ENCODE peak calls at places on chromosomes 7 and 10, in six cellular contexts. D, L, B, A, G and F are unnamed samples.
A peak's percentile ranks its signal among the peaks of the same experiment; 100 is the strongest.

GRCh38 chr10:110600487-110601101 is 33.1 kb downstream of the SMC3 start:
- DNase-seq in A (no peak), D (peak; percentile 65), B (peak; percentile 23), G (peak; percentile 70), L (no peak), F (no peak)

GRCh38 chr10:6988654-6989053 is 408.6 kb upstream of the PRKCQ start:
- DNase-seq in L (no peak), A (no peak), B (no peak), G (no peak), D (no peak), F (no peak)

GRCh38 chr7:141184532-141185190 is 110.8 kb downstream of the TMEM178B start:
- DNase-seq in A (no peak), D (no peak), L (no peak), G (no peak), B (no peak), F (no peak)

GRCh38 chr7:157799076-157799685 is 462.4 kb downstream of the DNAJB6 start:
- DNase-seq in L (peak; percentile 42), B (no peak), D (no peak), G (no peak), A (no peak), F (no peak)

GRCh38 chr10:129689681-129690080 is 222.6 kb downstream of the MGMT start:
- DNase-seq in A (no peak), B (no peak), L (no peak), G (no peak), D (no peak), F (no peak)

GRCh38 chr7:71227126-71227525 is 95.2 kb downstream of the GALNT17 start:
- DNase-seq in G (no peak), D (no peak), L (no peak), B (no peak), A (no peak), F (no peak)

GRCh38 chr7:159205833-159206232 is 61.2 kb upstream of the VIPR2 start:
- DNase-seq in B (no peak), D (no peak), L (no peak), G (no peak), A (no peak), F (no peak)

GRCh38 chr7:158783595-158783994 is 45.7 kb downstream of the ESYT2 start:
- DNase-seq in D (no peak), A (no peak), G (no peak), L (no peak), B (no peak), F (no peak)

GRCh38 chr7:137741443-137741842 is 105.3 kb downstream of the DGKI start:
- DNase-seq in D (no peak), B (no peak), G (no peak), A (no peak), L (no peak), F (no peak)

DNA sequence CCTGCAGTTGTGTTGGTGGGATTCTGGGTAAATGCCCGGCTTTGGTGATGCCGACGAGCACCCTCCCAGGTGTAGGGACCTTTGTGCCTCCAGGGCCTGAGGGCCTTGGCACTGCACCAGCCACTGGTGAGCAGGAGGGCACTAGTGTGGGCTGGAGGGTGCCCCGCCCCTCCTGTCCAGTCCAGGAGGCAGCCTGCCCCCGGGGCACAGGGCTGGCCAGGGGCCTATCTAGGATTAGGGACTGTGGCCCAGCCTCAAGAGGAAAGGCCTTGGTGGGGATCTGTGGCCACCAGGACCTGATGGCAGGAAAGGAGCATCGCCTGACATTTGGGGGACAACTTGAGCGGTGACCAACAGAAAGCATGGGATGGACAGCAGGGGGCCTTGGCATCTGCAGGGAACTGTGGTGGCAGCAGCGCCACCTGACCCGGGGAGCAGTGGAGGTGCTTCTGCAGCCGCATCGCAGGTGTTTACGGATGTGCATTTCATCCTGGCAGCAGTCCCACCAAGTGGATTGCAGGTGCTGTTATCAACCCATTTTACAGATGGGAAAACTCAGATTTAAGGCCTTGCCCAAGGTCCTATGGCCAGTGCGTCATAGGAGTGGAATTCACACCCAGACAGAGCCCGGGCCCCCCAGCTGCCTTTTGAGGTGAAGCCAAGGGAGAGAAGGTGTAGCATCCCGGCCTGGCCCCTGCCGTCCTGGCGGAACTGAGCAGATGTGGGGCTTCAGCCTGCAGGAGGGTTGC is 11.1 kb downstream of the ZNF316 start:
- DNase-seq in G (no peak), A (no peak), D (no peak), B (no peak), L (no peak), F (no peak)
- TF ChIP-seq CTCF in G (no peak), A (no peak), D (no peak), B (no peak), L (no peak), F (no peak)

GRCh38 chr10:98659951-98660350 is 213.2 kb upstream of the HPS1 start:
- DNase-seq in B (no peak), A (no peak), G (no peak), L (no peak), D (no peak), F (no peak)

GRCh38 chr10:98667081-98667480 is 220.3 kb upstream of the HPS1 start:
- DNase-seq in G (no peak), A (no peak), B (no peak), L (no peak), D (no peak), F (no peak)

DNA sequence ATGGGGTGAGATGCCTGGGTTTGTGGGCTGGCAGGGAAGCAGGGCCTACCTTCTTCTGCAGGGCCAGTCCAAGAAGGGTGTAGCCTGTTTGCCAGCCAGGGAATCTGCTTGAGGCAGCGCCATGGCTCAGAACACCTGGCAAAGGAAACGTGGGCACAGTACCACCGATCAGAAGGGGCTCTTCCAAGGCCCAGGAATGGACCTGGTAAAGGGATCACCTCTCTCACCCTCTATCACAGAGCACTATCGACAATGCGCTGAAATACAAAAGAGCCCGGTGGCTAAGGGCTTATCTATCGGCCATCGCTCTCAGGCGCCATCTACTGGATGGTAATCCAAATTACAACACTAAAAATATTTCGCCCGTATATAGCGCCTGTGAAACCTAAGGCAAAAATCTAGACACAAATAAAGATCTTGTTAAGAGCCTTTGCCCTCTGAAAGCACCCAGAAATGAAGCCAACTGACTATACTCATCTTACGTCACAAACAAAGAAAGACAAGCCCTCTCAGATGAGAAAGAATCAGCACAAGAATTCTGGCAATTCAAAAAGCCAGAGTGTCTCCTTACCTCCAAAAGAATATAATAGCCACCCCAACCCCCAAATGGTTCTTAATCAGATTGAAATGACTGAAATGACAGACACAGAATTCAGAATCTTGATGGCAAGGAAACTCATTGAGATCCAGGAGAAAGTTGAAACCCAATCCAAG is 217.8 kb upstream of the HPS1 start:
- DNase-seq in G (no peak), A (no peak), B (no peak), L (no peak), D (peak; percentile 64), F (no peak)
- TF ChIP-seq CTCF in G (peak; percentile 54), A (peak; percentile 61), B (peak; percentile 44), L (no peak), D (peak; percentile 69), F (peak; percentile 48)

DNA sequence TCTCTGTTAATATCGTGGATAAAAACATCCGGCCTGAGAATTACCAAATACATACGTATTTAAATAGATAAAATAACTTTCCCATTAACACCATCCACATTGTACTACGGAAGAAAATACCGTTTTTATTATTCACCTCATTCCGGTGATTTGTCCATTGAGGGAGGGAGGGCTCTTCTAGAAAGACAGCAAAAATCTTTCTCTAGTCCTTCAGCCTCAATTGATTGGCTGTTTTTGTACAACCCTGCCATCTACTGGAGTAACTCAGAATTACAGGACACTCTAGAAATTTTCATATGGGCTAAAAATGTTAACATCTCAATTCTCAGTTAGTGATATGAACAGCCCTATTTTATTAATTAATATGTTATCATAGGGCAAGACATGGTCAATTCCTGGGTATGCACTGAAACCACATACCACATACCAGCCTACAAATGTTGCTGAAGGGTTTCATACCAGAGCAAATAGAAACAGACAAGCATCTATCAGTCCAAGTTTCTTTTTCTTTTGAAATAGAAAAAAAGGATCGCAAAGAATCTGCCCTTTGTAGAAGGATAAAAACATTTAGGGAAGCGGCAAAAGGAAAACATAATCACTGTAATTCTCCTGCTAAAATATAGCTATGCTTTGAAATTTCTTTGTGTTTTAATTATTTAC is 55.8 kb upstream of the CDCA7L start:
- DNase-seq in L (no peak), A (no peak), D (peak; percentile 51), G (peak; percentile 55), B (peak; percentile 15), F (no peak)
- TF ChIP-seq CTCF in L (peak; percentile 63), A (peak; percentile 93), D (peak; percentile 88), G (peak; percentile 73), B (peak; percentile 80), F (peak; percentile 88)

DNA sequence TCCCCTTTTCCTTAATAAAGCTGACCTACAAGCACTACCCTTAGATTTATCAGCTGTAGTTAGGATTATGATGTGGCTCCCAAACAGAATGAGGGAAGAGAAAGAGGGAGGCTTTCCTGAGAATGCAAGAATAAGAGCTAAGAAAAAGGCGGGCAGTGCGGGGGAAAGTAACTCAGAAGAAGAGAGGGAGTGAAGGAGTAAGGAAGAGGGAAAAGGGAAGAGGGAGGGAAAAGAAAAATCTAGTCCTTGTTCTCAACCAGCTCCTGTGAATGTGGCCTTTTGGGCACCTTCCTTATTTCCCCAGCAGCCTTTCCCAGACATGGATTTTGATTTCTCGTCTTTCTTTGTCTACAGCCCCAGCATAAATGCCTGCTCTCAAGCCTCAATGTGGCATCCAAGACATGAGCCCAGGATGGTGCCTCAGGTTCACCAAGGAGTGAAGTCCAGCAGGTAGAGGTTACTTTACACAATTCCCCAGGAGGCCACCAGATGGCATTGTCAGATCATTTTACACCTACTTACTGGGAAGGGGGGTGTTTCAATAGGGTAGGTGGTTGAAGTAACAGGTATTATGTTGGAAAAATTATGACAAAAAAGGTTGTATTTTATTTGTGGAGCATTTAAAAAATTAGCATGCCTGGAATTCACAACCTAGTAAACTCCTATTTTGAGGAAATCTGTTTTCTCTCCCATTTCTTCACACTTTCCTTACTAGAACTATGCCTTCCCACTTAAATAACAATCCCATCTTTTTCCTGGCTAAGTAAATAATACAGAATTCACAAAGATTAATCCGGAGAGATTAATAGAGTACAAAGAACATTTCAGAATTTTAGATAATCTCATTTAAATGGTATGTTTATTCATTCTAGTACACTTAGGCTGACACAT is 106.5 kb downstream of the HTR7 start:
- DNase-seq in L (no peak), A (peak; percentile 9), B (peak; percentile 35), D (peak; percentile 65), G (peak; percentile 58), F (no peak)
- TF ChIP-seq CTCF in L (no peak), A (peak; percentile 60), B (peak; percentile 88), D (peak; percentile 89), G (peak; percentile 79), F (peak; percentile 65)